ENCODE peak calls at places on chromosomes 2 and 18, in five cellular contexts. X, Q, A, W and M are unnamed samples.

GRCh38 chr2:24021122-24021998 is 11.5 kb downstream of the MFSD2B start:
- DNase-seq in A (no peak), W (no peak), X (no peak), Q (no peak), M (peak)

GRCh38 chr2:166464187-166464586 is 29.9 kb downstream of the SCN7A start:
- DNase-seq in W (no peak), A (no peak), Q (no peak), X (no peak), M (peak)

GRCh38 chr2:66433945-66434678 is 813 bp upstream of the MEIS1 start:
- DNase-seq in X (peak), W (no peak), A (peak), Q (no peak), M (peak)

GRCh38 chr2:112782234-112782799 is 2.0 kb downstream of the IL1A start:
- DNase-seq in A (no peak), W (no peak), X (no peak), Q (no peak), M (no peak)

GRCh38 chr2:175478369-175478768 is 296.9 kb upstream of the ATP5MC3 start:
- DNase-seq in Q (no peak), A (no peak), X (no peak), W (no peak), M (peak)

GRCh38 chr2:201915446-201915845 is 109.1 kb downstream of the CDK15 start:
- DNase-seq in W (no peak), Q (no peak), A (no peak), X (no peak), M (no peak)

GRCh38 chr2:189164732-189165131 is 14.8 kb downstream of the COL5A2 start:
- DNase-seq in Q (no peak), A (peak), W (peak), X (no peak), M (no peak)

GRCh38 chr2:8511868-8512612 is 169.8 kb upstream of the ID2 start:
- DNase-seq in A (no peak), X (no peak), Q (no peak), W (no peak), M (peak)

GRCh38 chr2:138113871-138114525 is 149.7 kb downstream of the HNMT start:
- DNase-seq in W (no peak), Q (no peak), A (no peak), X (no peak), M (no peak)

GRCh38 chr2:199797431-199797830 is 53.6 kb downstream of the FTCDNL1 start:
- DNase-seq in A (no peak), Q (no peak), X (no peak), W (no peak), M (no peak)

GRCh38 chr2:201450910-201451329 is 338 bp downstream of the TRAK2 start:
- DNase-seq in W (peak), Q (no peak), A (no peak), X (no peak), M (no peak)

GRCh38 chr2:323035-323434 is 35.1 kb upstream of the ALKAL2 start:
- DNase-seq in Q (no peak), X (no peak), W (no peak), A (no peak), M (no peak)

GRCh38 chr2:191316246-191316645 is 71.0 kb downstream of the MYO1B start:
- DNase-seq in Q (no peak), A (no peak), W (no peak), X (no peak), M (no peak)

GRCh38 chr2:38260469-38260868 is 116.6 kb downstream of the ATL2 start:
- DNase-seq in Q (no peak), W (no peak), A (no peak), X (no peak), M (peak)

GRCh38 chr2:20526666-20527065 is 79.8 kb downstream of the RHOB start:
- DNase-seq in Q (no peak), X (no peak), A (no peak), W (no peak), M (no peak)

GRCh38 chr2:109218087-109218791 is 89.2 kb downstream of the SH3RF3 start:
- DNase-seq in Q (no peak), W (no peak), A (no peak), X (no peak), M (peak)

GRCh38 chr2:1745171-1746023 is 1.1 kb upstream of the PXDN start:
- DNase-seq in Q (no peak), W (no peak), A (no peak), X (no peak), M (no peak)

GRCh38 chr2:149329068-149329467 is 1.3 kb upstream of the LYPD6 start:
- DNase-seq in W (peak), X (no peak), A (no peak), Q (no peak), M (no peak)

GRCh38 chr2:241358470-241358869 is 2.4 kb downstream of the FARP2 start:
- DNase-seq in Q (no peak), A (no peak), X (no peak), W (no peak), M (no peak)

GRCh38 chr2:151999058-151999457 is 99.8 kb downstream of the CACNB4 start:
- DNase-seq in Q (no peak), W (peak), A (no peak), X (no peak), M (peak)

GRCh38 chr2:128414351-128414750 is 95.7 kb upstream of the HS6ST1 start:
- DNase-seq in X (no peak), A (no peak), W (no peak), Q (no peak), M (no peak)

GRCh38 chr2:148930046-148930775 is 55.2 kb downstream of the KIF5C start:
- DNase-seq in X (no peak), A (no peak), Q (no peak), W (no peak), M (no peak)

GRCh38 chr18:1002653-1003178 is 98.0 kb downstream of the ADCYAP1 start:
- DNase-seq in X (no peak), W (peak), Q (no peak), A (no peak), M (peak)

GRCh38 chr18:53441761-53442414 is 782.6 kb downstream of the MBD2 start:
- DNase-seq in Q (no peak), W (no peak), A (no peak), X (no peak), M (no peak)

GRCh38 chr2:206585335-206585734 is 57.0 kb upstream of the FAM237A start:
- DNase-seq in W (no peak), X (no peak), A (no peak), Q (no peak), M (no peak)

GRCh38 chr2:219707496-219708285 is 80.3 kb downstream of the SLC4A3 start:
- DNase-seq in Q (no peak), X (no peak), A (no peak), W (peak), M (no peak)

GRCh38 chr2:231458368-231458767 is 5.9 kb downstream of the NCL start:
- DNase-seq in A (no peak), Q (no peak), W (no peak), X (no peak), M (no peak)

GRCh38 chr2:219001100-219001576 is 7.9 kb upstream of the CRYBA2 start:
- DNase-seq in A (no peak), X (no peak), Q (no peak), W (no peak), M (no peak)

GRCh38 chr2:68031043-68031442 is 31.8 kb downstream of the C1D start:
- DNase-seq in Q (no peak), A (no peak), X (no peak), W (no peak), M (no peak)

GRCh38 chr2:236646871-236647270 is 77.2 kb downstream of the ACKR3 start:
- DNase-seq in W (no peak), A (no peak), X (no peak), Q (no peak), M (no peak)

GRCh38 chr18:52312321-52312720 is 27.7 kb upstream of the DCC start:
- DNase-seq in W (no peak), A (no peak), Q (no peak), X (no peak), M (peak)

GRCh38 chr18:56451188-56451587 is 187.2 kb downstream of the TXNL1 start:
- DNase-seq in A (no peak), W (no peak), Q (no peak), X (no peak), M (no peak)

GRCh38 chr2:131835621-131836091 is 308.0 kb downstream of the CCDC74A start:
- DNase-seq in A (no peak), X (no peak), W (no peak), Q (no peak), M (no peak)

GRCh38 chr2:28004086-28004485 is 113.6 kb downstream of the BABAM2 start:
- DNase-seq in Q (no peak), X (no peak), A (peak), W (peak), M (peak)

GRCh38 chr2:1046067-1046466 is 95.4 kb downstream of the SNTG2 start:
- DNase-seq in A (no peak), W (no peak), Q (no peak), X (no peak), M (no peak)

GRCh38 chr18:2978208-2978607 is 34.7 kb downstream of the LPIN2 start:
- DNase-seq in Q (no peak), W (no peak), A (no peak), X (no peak), M (no peak)